ENCODE peak calls at places on chromosome 15, in ten cellular contexts. N is heart left ventricle, Z is breast epithelium, C is DND-41, T is lower leg skin, J is progenitor cell of endocrine pancreas, S is colonic mucosa, Y is endothelial cell, K is tibial artery, B is dorsolateral prefrontal cortex. X is an unnamed sample.

GRCh38 chr15:34987182-34987488 is 952 bp downstream of the ZNF770 start:
- DNase-seq in J (no peak), Z (no peak), T (no peak), K (no peak), C (no peak), B (no peak), S (no peak), Y (no peak), N (no peak), X (no peak)

GRCh38 chr15:28185148-28185895 is 86.2 kb upstream of the OCA2 start:
- DNase-seq in K (no peak), B (no peak), Z (no peak), N (peak; percentile 45), T (no peak), J (no peak), S (no peak), C (no peak), Y (no peak), X (no peak)

GRCh38 chr15:74320358-74321247 is 46.8 kb downstream of the CYP11A1 start:
- DNase-seq in T (peak; percentile 18), K (no peak), N (peak; percentile 60), Y (peak; percentile 67), Z (peak; percentile 20), C (peak; percentile 37), J (no peak), B (peak; percentile 67), S (peak; percentile 57), X (peak; percentile 75)

GRCh38 chr15:56765252-56765651 is 31.9 kb upstream of the ZNF280D start:
- DNase-seq in B (no peak), Y (no peak), C (peak; percentile 47), N (no peak), J (no peak), S (no peak), T (no peak), Z (no peak), K (no peak), X (no peak)

GRCh38 chr15:67164401-67164791 is 90.1 kb downstream of the AAGAB start:
- DNase-seq in T (no peak), B (no peak), N (no peak), C (no peak), J (no peak), Y (no peak), Z (no peak), S (no peak), K (peak; percentile 70), X (no peak)

GRCh38 chr15:84659904-84660781 is 2.1 kb upstream of the NMB start:
- DNase-seq in B (no peak), C (no peak), T (no peak), K (no peak), Z (no peak), J (no peak), S (no peak), Y (no peak), N (no peak), X (no peak)

GRCh38 chr15:22263738-22264137 is 183.4 kb downstream of the OR4M2 start:
- DNase-seq in B (no peak), Z (no peak), K (no peak), N (no peak), J (no peak), T (no peak), Y (no peak), S (no peak), C (no peak), X (no peak)

GRCh38 chr15:72844067-72844466 is 60.5 kb upstream of the ADPGK start:
- DNase-seq in C (no peak), J (no peak), B (no peak), S (no peak), Y (no peak), K (no peak), T (no peak), Z (no peak), N (no peak), X (no peak)

GRCh38 chr15:81184188-81184587 is 12.5 kb upstream of the IL16 start:
- DNase-seq in N (no peak), T (peak; percentile 59), J (no peak), K (no peak), Y (no peak), S (no peak), C (no peak), B (no peak), Z (no peak), X (peak; percentile 4)

GRCh38 chr15:81182746-81183402 is 13.8 kb upstream of the IL16 start:
- DNase-seq in Z (no peak), N (peak; percentile 32), C (no peak), J (no peak), S (no peak), Y (no peak), B (no peak), T (no peak), K (no peak), X (no peak)

GRCh38 chr15:81181220-81181619 is 15.5 kb upstream of the IL16 start:
- DNase-seq in J (no peak), C (no peak), Z (no peak), B (no peak), N (no peak), T (no peak), K (no peak), Y (no peak), S (no peak), X (no peak)

GRCh38 chr15:81182031-81182745 is 14.5 kb upstream of the IL16 start:
- DNase-seq in B (no peak), K (no peak), C (no peak), N (no peak), J (no peak), Y (no peak), T (no peak), S (no peak), Z (no peak), X (no peak)

GRCh38 chr15:81183403-81183760 is 13.3 kb upstream of the IL16 start:
- DNase-seq in S (no peak), N (no peak), J (no peak), T (no peak), Y (no peak), K (no peak), B (no peak), Z (no peak), C (no peak), X (no peak)
- TF ChIP-seq CTCF in S (no peak), N (no peak), J (no peak), T (no peak), Y (no peak), K (no peak), B (no peak), Z (no peak), C (no peak), X (no peak)

GRCh38 chr15:78063966-78064365 is 13.5 kb downstream of the TBC1D2B start:
- DNase-seq in Z (no peak), C (no peak), Y (no peak), K (peak; percentile 48), J (no peak), B (no peak), T (no peak), N (no peak), S (no peak), X (no peak)

GRCh38 chr15:78064544-78064943 is 13.0 kb downstream of the TBC1D2B start:
- DNase-seq in C (no peak), T (no peak), S (no peak), Z (no peak), B (no peak), J (no peak), N (no peak), K (peak; percentile 4), Y (no peak), X (no peak)

GRCh38 chr15:78067328-78068241 is 9.9 kb downstream of the TBC1D2B start:
- DNase-seq in C (no peak), J (no peak), N (no peak), Y (no peak), K (peak; percentile 80), S (no peak), T (no peak), Z (no peak), B (no peak), X (no peak)

GRCh38 chr15:78065973-78066946 is 11.3 kb downstream of the TBC1D2B start:
- DNase-seq in J (no peak), Y (no peak), K (peak; percentile 59), T (no peak), S (no peak), N (no peak), C (no peak), B (no peak), Z (no peak), X (no peak)

DNA sequence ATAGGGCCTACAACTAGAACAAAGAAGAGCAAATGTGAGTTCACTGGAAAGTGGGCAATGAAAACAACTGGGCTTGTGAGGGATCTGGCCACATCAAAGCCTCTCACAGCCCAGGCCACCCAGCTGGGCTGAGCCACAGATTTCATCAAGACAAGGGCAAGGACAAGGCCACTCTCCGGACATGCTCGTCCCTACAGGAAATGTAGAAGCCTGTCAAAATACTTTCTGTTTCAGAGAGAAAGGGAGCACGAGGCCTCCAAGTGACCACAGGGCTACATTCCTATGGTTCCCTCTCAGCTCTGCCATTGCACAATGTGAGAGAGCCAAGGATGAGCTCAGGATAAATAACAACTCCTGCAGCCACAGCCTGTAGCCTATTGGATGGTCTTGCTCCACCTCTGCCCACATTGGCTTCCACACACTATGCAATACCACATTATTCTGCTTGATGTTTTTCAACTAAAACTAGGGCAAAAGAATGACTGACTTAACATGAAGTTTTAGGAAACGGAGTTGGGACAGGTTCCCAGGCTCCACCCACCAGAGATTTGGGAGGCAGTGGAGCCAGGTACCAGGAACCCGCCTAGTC is 12.1 kb downstream of the TBC1D2B start:
- DNase-seq in K (peak; percentile 91), C (no peak), T (peak; percentile 92), B (no peak), Y (no peak), N (peak; percentile 42), S (no peak), J (no peak), Z (peak; percentile 90), X (no peak)
- TF ChIP-seq CTCF in K (no peak), C (no peak), T (no peak), B (no peak), Y (no peak), N (no peak), S (no peak), J (no peak), Z (no peak), X (no peak)

GRCh38 chr15:77773003-77773402 is 140.3 kb upstream of the LINGO1 start:
- DNase-seq in B (no peak), N (no peak), Y (no peak), K (no peak), S (no peak), Z (no peak), J (no peak), T (no peak), C (no peak), X (no peak)
- TF ChIP-seq CTCF in B (no peak), N (no peak), Y (no peak), K (no peak), S (no peak), Z (no peak), J (no peak), T (no peak), C (no peak), X (no peak)

GRCh38 chr15:92100751-92101150 is 247.2 kb downstream of the SLCO3A1 start:
- DNase-seq in J (no peak), B (no peak), S (no peak), C (no peak), Y (no peak), T (no peak), K (no peak), N (no peak), Z (no peak), X (no peak)

GRCh38 chr15:92101706-92102434 is 248.4 kb downstream of the SLCO3A1 start:
- DNase-seq in K (no peak), Z (no peak), B (no peak), S (no peak), N (no peak), Y (no peak), T (no peak), J (no peak), C (no peak), X (peak; percentile 25)

GRCh38 chr15:92095691-92096090 is 242.2 kb downstream of the SLCO3A1 start:
- DNase-seq in C (no peak), S (no peak), N (no peak), Z (no peak), B (no peak), T (no peak), J (no peak), K (no peak), Y (no peak), X (peak; percentile 29)

GRCh38 chr15:92098869-92099268 is 245.4 kb downstream of the SLCO3A1 start:
- DNase-seq in Z (no peak), K (no peak), C (no peak), N (peak; percentile 45), J (no peak), S (peak; percentile 28), B (peak; percentile 71), Y (no peak), T (no peak), X (no peak)

DNA sequence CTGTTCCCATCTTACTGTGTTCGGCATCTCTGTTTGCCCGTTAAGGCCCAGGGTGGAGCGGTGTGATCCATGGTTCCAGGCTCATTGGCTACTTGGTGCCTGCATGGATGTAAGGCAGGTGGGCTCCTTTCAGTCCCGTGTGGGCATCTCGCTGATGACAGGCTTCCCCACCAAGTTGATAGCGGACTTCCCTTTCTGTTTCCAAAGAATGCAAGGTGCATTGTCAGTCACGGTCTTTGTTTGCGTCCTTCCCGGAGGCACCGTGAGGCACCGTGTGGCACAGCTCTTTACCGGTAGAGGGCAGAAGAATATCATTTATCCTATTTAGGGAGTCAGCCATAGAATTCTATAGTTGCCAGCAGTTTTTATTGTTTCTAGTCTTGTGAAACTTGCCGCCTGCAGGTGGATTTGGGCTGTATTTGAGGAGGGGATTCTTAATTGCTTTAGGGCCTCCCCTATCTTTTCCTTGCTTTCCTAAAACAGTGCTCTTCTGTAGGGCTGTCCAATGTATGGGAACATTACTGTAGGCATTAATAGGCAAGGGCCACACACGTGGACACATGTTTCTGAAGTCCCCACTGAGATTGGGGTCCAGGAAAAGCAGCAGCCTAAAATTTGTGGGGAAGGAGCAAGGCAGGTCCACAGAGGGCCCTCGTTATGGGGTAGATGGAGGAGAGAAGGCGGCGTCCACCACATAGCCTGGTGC is 244.1 kb downstream of the SLCO3A1 start:
- DNase-seq in K (no peak), Z (no peak), N (no peak), S (peak; percentile 60), J (peak; percentile 51), B (peak; percentile 58), C (peak; percentile 46), T (no peak), Y (peak; percentile 73), X (peak; percentile 71)
- TF ChIP-seq CTCF in K (peak; percentile 64), Z (peak; percentile 21), N (peak; percentile 48), S (peak; percentile 64), J (peak; percentile 91), B (peak; percentile 84), C (peak; percentile 79), T (no peak), Y (peak; percentile 80), X (peak; percentile 83)

X was measured in activated CD8-positive, alpha-beta T cell treated with anti-CD3 and anti-CD28 coated beads for 36 hours.